ENCODE peak calls at places on chromosomes 1 and 21, in four cellular contexts. Y is left lung, B is keratinocyte, P is uterus. Z is an unnamed sample.

GRCh38 chr1:53896673-53897229 is 2.8 kb downstream of the DIO1 start:
- DNase-seq in Y (no peak), B (peak; percentile 48), P (peak; percentile 43), Z (no peak)

GRCh38 chr1:238119060-238119459 is 228.3 kb upstream of the ZP4 start:
- DNase-seq in Y (no peak), B (no peak), P (no peak), Z (no peak)

GRCh38 chr1:7941437-7941793 is 776 bp upstream of the TNFRSF9 start:
- DNase-seq in Y (no peak), B (no peak), P (no peak), Z (no peak)

GRCh38 chr1:62198069-62198780 is 3.6 kb downstream of the L1TD1 start:
- DNase-seq in Y (no peak), B (no peak), P (no peak), Z (no peak)

GRCh38 chr1:156813750-156814570 is 2.7 kb downstream of the SH2D2A start:
- DNase-seq in Y (peak; percentile 93), B (no peak), P (peak; percentile 49), Z (no peak)

GRCh38 chr1:206554833-206555472 is 47.6 kb downstream of the RASSF5 start:
- DNase-seq in Y (no peak), B (no peak), P (no peak), Z (no peak)

GRCh38 chr21:43006874-43007208 is 32.5 kb downstream of the PKNOX1 start:
- DNase-seq in Y (no peak), B (no peak), P (no peak), Z (no peak)

GRCh38 chr1:151782741-151783140 is 7.6 kb downstream of the TDRKH start:
- DNase-seq in Y (no peak), B (no peak), P (no peak), Z (no peak)

GRCh38 chr1:173963477-173963876 is 46.4 kb upstream of the SERPINC1 start:
- DNase-seq in Y (no peak), B (no peak), P (no peak), Z (no peak)

DNA sequence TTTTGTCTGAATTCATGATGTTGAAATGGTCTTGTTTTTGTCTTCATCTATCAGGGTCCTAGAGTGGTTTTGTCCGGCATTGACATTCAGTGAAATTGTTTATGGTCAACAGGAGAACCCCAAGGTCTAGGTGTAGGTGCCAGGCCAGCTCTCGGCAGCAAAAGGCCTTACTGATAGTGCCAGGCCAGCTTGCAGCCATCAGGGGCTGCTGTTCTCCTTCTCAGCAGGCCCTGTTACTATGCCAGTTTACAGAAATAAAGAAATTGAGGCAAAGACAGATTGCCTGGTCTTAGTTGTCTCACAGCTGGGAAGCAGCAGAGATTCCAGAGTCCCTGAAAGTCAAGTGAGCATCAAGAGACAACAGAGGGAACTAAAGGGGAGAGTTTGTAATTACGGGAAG is 12.0 kb downstream of the HMGB4 start:
- DNase-seq in Y (no peak), B (no peak), P (no peak), Z (no peak)
- TF ChIP-seq CTCF in Y (no peak), B (no peak), P (no peak), Z (no peak)

GRCh38 chr1:91572044-91572443 is 71.4 kb downstream of the CDC7 start:
- DNase-seq in Y (no peak), B (no peak), P (no peak), Z (no peak)

GRCh38 chr1:91570105-91570448 is 69.4 kb downstream of the CDC7 start:
- DNase-seq in Y (no peak), B (no peak), P (no peak), Z (no peak)

GRCh38 chr1:91578320-91579109 is 77.9 kb downstream of the CDC7 start:
- DNase-seq in Y (no peak), B (no peak), P (no peak), Z (no peak)

GRCh38 chr1:91579658-91580228 is 79.1 kb downstream of the CDC7 start:
- DNase-seq in Y (no peak), B (no peak), P (no peak), Z (no peak)

GRCh38 chr1:91575909-91576519 is 75.4 kb downstream of the CDC7 start:
- DNase-seq in Y (no peak), B (no peak), P (no peak), Z (no peak)
- H3K4me3 ChIP-seq in Y (no peak overlapping the region), B (no peak overlapping the region), P (no peak overlapping the region), Z (no peak overlapping the region)

DNA sequence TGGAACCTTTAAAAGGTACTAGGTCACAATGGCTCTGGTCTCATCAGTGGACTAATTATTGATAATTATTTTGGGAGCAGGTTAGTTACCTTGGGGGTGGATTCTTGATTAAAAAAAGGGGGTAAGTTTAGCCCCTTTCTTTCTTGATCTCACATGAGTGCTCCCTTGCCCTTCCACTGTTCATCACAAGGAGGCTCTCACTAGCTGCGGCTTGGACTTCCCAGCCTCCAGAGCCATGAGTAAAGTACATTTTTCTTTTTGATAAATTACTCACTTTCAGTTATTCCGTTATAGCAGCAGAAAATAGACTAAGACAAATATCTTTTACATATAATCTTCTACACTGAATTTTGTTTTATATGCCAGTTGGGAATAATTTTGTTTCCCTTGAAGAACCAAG is 254.8 kb upstream of the DEPDC1 start:
- DNase-seq in Y (no peak), B (no peak), P (no peak), Z (no peak)
- TF ChIP-seq CTCF in Y (no peak), B (peak; percentile 18), P (no peak), Z (no peak)

GRCh38 chr1:200883118-200883517 is 10.3 kb downstream of the GPR25 start:
- DNase-seq in Y (no peak), B (no peak), P (no peak), Z (no peak)
- H3K4me3 ChIP-seq in Y (no peak overlapping the region), B (no peak overlapping the region), P (no peak overlapping the region), Z (no peak overlapping the region)

GRCh38 chr1:107875689-107876088 is 89.3 kb downstream of the VAV3 start:
- DNase-seq in Y (no peak), B (no peak), P (no peak), Z (no peak)

GRCh38 chr1:107877092-107877491 is 87.9 kb downstream of the VAV3 start:
- DNase-seq in Y (no peak), B (no peak), P (no peak), Z (no peak)

GRCh38 chr1:107879338-107879737 is 85.6 kb downstream of the VAV3 start:
- DNase-seq in Y (no peak), B (no peak), P (no peak), Z (no peak)

GRCh38 chr1:107879927-107880326 is 85.1 kb downstream of the VAV3 start:
- DNase-seq in Y (no peak), B (no peak), P (no peak), Z (no peak)

DNA sequence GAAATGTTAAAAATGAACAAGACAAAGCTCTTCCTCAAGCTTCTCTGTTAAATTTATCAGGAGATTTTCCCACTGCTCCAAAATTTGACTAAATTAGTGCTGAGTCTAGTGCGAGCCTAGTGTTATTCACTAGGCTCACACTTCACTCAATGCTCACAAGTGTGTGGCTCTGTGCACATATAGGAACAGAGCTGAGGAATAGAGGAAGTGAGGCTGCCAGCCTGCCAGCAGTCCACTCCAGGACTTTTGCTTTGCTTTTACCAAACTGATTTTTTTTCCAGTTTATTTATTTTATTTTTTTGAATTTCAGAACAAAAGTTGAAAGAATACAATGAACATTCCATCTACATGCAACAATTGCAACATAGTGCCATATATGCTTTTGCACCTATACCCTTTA is 87.2 kb downstream of the VAV3 start:
- DNase-seq in Y (no peak), B (no peak), P (no peak), Z (no peak)
- TF ChIP-seq CTCF in Y (no peak), B (no peak), P (no peak), Z (no peak)

GRCh38 chr1:209675567-209676154 is 449 bp downstream of the G0S2 start:
- DNase-seq in Y (peak; percentile 86), B (no peak), P (peak; percentile 26), Z (no peak)
- H3K4me3 ChIP-seq in Y (peak overlapping the region; percentile 54), B (peak overlapping the region; percentile 22), P (peak overlapping the region; percentile 49), Z (peak overlapping the region; percentile 13)

GRCh38 chr1:216721878-216722277 is 1.4 kb downstream of the ESRRG start:
- DNase-seq in Y (no peak), B (no peak), P (no peak), Z (no peak)

GRCh38 chr1:216723274-216723780 is at the start of gene ESRRG:
- DNase-seq in Y (peak; percentile 85), B (no peak), P (no peak), Z (no peak)

GRCh38 chr1:216731562-216731961 is 8.3 kb upstream of the ESRRG start:
- DNase-seq in Y (no peak), B (no peak), P (no peak), Z (no peak)

GRCh38 chr1:216722841-216723240 is 388 bp downstream of the ESRRG start:
- DNase-seq in Y (no peak), B (no peak), P (no peak), Z (no peak)

DNA sequence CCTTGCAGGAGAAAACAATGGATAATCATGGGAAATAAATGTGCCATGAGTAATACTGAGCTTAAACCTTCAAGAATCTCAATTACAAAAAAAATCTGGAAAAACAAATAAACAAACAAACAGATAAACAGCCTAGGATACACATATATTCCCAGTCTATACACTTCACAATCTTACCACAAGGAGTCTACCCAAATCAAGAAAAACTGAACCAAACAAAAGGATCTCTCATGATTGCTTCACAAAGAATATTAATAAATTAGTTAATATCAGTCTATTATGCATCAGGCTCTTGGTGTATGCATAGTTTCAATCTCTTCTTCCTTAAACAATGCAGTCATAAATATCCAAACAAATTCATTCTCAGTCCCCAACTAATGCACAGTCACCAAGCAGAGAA is 3.2 kb upstream of the ESRRG start:
- DNase-seq in Y (no peak), B (no peak), P (no peak), Z (no peak)
- TF ChIP-seq CTCF in Y (no peak), B (no peak), P (no peak), Z (no peak)

GRCh38 chr1:78122389-78122788 is 76.6 kb downstream of the GIPC2 start:
- DNase-seq in Y (no peak), B (no peak), P (no peak), Z (no peak)

GRCh38 chr1:78126506-78126905 is 80.7 kb downstream of the GIPC2 start:
- DNase-seq in Y (no peak), B (no peak), P (no peak), Z (no peak)

DNA sequence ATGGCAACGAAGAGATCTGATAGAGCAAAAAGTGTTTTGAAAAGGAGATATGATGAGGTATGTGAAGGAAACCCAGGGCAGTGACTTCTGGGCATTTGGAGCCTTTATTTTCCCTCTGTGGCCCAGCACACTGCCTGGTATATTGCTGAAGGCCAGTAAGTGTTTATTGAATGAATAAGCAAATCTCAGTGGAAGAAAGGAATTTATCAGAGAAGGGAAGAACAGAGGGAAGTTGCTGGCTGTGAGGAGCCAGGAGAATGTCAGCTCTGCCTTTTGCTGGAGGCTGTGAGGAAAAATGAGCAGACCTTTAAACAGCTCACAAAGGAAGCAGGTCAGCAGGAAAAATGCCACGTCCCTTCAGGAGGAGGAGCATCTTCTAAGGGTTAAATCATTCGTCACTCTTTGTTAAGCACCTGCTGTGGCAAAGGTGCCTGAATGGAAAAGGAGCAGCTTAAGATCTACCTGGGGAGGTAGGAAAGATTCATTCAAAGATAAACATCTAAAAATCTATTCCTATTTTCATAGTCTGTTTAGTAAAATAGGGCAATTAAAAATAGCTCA is 76.0 kb downstream of the GIPC2 start:
- DNase-seq in Y (no peak), B (no peak), P (no peak), Z (no peak)
- H3K4me3 ChIP-seq in Y (no peak overlapping the region), B (no peak overlapping the region), P (no peak overlapping the region), Z (no peak overlapping the region)

Z was measured in lower leg skin.